ENCODE peak calls at places on chromosomes 13 and 19, in ten cellular contexts. V, X, H, I, Y, A, M, E, Q and F are unnamed samples. For H3K36me3 and H3K4me1, the result is how much of the 10 kb centered on the place peaks cover.

GRCh38 chr19:43078311-43078710 is 4.2 kb downstream of the PSG2 start:
- DNase-seq in Q (no peak), E (no peak), M (no peak), V (no peak), H (no peak), Y (no peak), A (no peak), I (no peak), X (no peak), F (no peak)

GRCh38 chr13:99356216-99357089 is 49.3 kb upstream of the GPR183 start:
- DNase-seq in I (no peak), M (peak), H (no peak), E (no peak), Y (peak), X (no peak), Q (no peak), V (no peak), A (no peak), F (no peak)

GRCh38 chr19:335486-336066 is 9.0 kb downstream of the MIER2 start:
- DNase-seq in H (no peak), Q (no peak), I (no peak), A (no peak), E (no peak), V (no peak), X (no peak), M (no peak), Y (no peak), F (peak)

GRCh38 chr13:79485014-79485441 is 4.1 kb downstream of the NDFIP2 start:
- DNase-seq in I (no peak), E (no peak), X (no peak), M (no peak), Y (peak), A (no peak), H (peak), Q (peak), V (no peak), F (peak)

GRCh38 chr13:77397636-77398035 is 70.7 kb upstream of the MYCBP2 start:
- DNase-seq in H (no peak), A (no peak), E (no peak), Q (no peak), V (no peak), X (no peak), M (no peak), I (no peak), Y (no peak), F (no peak)

GRCh38 chr13:77565635-77566034 is 30.1 kb downstream of the SCEL start:
- DNase-seq in H (peak), A (no peak), Y (no peak), V (no peak), Q (no peak), I (peak), E (no peak), M (no peak), X (no peak), F (no peak)

GRCh38 chr19:50050406-50051223 is 24.8 kb downstream of the ZNF473 start:
- DNase-seq in V (no peak), A (peak), Q (peak), E (peak), I (peak), X (peak), Y (peak), H (no peak), M (peak), F (peak)

GRCh38 chr13:108961542-108962125 is 332.2 kb downstream of the MYO16 start:
- DNase-seq in E (no peak), X (no peak), M (peak), A (peak), I (peak), V (no peak), Y (no peak), Q (no peak), H (peak), F (no peak)

GRCh38 chr13:74289861-74290260 is 155.7 kb upstream of the KLF12 start:
- DNase-seq in X (no peak), I (peak), H (no peak), Y (no peak), M (no peak), V (no peak), E (no peak), A (no peak), Q (no peak), F (no peak)

GRCh38 chr13:113208424-113209335 is at the start of gene PCID2:
- DNase-seq in V (peak), H (peak), X (peak), Q (peak), Y (peak), E (peak), M (peak), I (peak), A (peak), F (peak)

GRCh38 chr13:36420437-36420891 is 11.8 kb upstream of the CCNA1 start:
- DNase-seq in V (no peak), M (peak), I (peak), Y (peak), Q (peak), X (peak), A (peak), H (peak), E (peak), F (no peak)

GRCh38 chr19:58434217-58434616 is 5.7 kb downstream of the ZNF132 start:
- DNase-seq in Y (no peak), M (no peak), Q (no peak), A (no peak), V (no peak), H (no peak), I (no peak), X (no peak), E (no peak), F (no peak)

GRCh38 chr19:33348301-33349010 is 25.1 kb upstream of the CEBPG start:
- DNase-seq in I (peak), M (no peak), A (no peak), E (no peak), Q (no peak), Y (no peak), H (peak), X (no peak), V (no peak), F (no peak)

GRCh38 chr19:40362160-40362559 is 13.7 kb downstream of the PLD3 start:
- DNase-seq in M (no peak), A (no peak), X (no peak), V (no peak), Q (no peak), I (no peak), H (no peak), E (no peak), Y (no peak), F (no peak)

GRCh38 chr19:50044922-50045321 is 19.1 kb downstream of the ZNF473 start:
- DNase-seq in V (no peak), Y (no peak), X (no peak), A (no peak), I (no peak), M (no peak), H (no peak), E (no peak), Q (no peak), F (no peak)

GRCh38 chr19:45152504-45153338 is 8.1 kb downstream of the NKPD1 start:
- DNase-seq in M (no peak), I (peak), H (no peak), Q (peak), X (no peak), V (no peak), E (no peak), A (no peak), Y (peak), F (peak)

GRCh38 chr13:73958657-73959397 is 175.4 kb downstream of the KLF12 start:
- DNase-seq in Q (no peak), H (no peak), A (no peak), I (no peak), E (no peak), X (no peak), M (no peak), V (no peak), Y (no peak), F (no peak)

DNA sequence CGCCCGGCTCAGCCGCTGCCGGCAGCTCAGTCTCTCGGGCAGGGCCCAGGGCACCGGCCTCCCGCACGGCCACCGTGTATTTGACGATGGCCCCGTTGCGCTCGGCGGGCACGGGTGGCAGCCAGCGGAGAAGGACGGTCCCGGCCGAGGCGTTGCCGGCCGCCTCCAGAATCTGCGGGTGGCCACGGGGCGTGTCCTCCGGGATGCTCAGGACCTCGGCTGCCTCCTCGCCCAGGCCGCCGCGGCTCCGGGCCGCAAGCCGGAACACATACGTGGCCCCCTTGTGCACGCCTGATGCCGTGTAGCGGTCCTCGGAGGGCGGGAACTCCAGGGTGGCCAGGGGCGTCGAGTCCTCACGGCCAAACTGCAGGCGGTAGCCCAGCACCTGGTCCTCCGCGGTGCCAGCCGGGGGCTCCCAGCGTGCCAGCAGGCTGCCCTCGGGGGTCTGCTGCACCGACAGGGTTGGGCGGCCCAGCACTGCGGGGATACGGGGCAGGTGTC is 117.7 kb downstream of the PTPRS start:
- DNase-seq in H (no peak), X (no peak), A (no peak), I (no peak), M (no peak), E (no peak), Y (no peak), V (no peak), Q (no peak), F (no peak)
- H3K36me3 ChIP-seq in H (under half), X (under half), A (under half), I (under half), M (under half), E (half or more), Y (under half), V (under half), Q (under half), F (under half)

DNA sequence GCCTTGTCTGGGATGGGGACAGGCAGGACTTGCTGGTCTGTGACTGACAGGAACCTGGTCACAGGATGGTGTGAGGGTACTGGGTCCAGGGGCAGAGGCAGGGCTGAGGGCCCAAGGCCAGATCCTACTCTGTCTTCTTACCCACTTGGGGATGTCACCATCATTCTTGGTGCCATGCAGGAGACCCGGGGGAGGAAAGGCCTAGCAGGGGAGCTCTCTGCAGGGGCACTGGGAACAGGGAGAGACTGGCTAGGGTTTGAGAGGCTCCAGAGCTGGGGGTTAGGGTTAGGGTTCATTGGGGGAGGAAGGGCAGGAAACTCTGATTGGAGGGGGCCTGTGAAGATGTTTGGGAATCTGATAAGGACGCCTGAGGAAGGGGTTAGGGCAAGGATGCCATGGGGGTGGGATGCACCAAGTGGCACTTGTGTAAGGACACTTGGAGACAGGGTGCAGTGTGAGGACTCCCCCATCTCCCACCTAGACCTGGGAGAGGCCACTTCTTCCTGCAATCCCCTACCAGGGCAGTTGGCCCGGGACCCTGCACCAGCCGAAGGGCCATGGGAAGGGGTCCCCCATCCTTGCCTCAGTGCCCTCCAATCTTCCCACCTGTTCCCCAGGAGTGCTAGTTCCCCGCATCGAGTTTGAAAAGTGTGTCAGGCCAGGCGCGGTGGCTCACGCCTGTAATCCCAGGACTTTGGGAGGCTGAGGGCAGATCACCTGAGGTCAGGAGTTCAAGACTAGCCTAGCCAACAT is 6.9 kb downstream of the PRR36 start:
- DNase-seq in Q (no peak), X (no peak), E (no peak), H (no peak), V (no peak), I (no peak), Y (no peak), M (no peak), A (no peak), F (no peak)
- H3K4me1 ChIP-seq in Q (half or more), X (under half), E (half or more), H (half or more), V (under half), I (under half), Y (under half), M (under half), A (under half), F (under half)

DNA sequence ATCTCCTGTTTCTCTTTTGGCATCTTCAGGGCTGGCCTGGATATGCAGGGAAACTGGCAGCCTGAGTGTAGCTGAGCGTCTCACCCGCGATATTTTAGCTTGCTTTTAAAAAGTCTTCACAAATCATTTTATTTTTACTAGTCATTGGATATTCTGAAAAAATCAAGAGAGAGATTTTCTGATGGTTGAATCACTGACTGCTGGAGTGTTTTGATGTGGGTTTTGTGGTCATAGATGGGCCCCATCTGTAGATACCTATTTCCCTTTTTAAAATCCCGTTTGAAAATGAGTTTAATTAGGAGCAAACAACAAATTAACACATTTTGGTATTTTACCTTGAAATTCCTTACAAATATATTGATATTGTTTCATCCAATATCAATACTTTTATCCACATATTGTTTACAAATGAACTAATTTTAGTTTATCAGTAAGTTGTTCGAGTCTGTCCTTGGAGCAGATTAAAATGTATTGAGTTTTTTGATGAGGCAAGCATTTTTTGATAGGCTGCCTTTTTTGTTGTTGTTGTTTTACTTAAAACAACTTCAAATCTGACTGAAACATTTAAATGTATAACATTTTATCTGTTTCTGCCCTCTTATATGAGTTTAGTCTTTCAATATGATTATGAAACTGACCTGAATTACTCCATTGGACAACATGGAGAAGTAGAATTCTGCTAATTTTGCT is 21.5 kb upstream of the OXGR1 start:
- DNase-seq in M (no peak), H (no peak), Y (no peak), X (no peak), A (no peak), Q (no peak), I (no peak), V (no peak), E (no peak), F (no peak)
- TF ChIP-seq EP300 in M (no peak), H (no peak), Y (no peak), X (no peak), A (no peak), Q (no peak), I (no peak), V (no peak), E (no peak), F (no peak)

GRCh38 chr19:16527971-16528521 is 14.2 kb downstream of the CHERP start:
- DNase-seq in X (no peak), Q (peak), Y (no peak), V (no peak), E (no peak), I (peak), M (no peak), H (no peak), A (peak), F (peak)

GRCh38 chr19:16527334-16527935 is 14.8 kb downstream of the CHERP start:
- DNase-seq in I (no peak), Q (no peak), X (no peak), E (no peak), Y (no peak), V (no peak), M (no peak), A (peak), H (no peak), F (peak)

GRCh38 chr19:16525751-16526481 is 16.3 kb downstream of the CHERP start:
- DNase-seq in Y (no peak), V (no peak), H (no peak), I (no peak), M (no peak), E (no peak), X (no peak), A (peak), Q (no peak), F (no peak)

GRCh38 chr19:16522559-16523377 is 19.5 kb downstream of the CHERP start:
- DNase-seq in Y (no peak), A (peak), E (no peak), H (no peak), M (no peak), V (no peak), I (no peak), Q (no peak), X (no peak), F (no peak)

DNA sequence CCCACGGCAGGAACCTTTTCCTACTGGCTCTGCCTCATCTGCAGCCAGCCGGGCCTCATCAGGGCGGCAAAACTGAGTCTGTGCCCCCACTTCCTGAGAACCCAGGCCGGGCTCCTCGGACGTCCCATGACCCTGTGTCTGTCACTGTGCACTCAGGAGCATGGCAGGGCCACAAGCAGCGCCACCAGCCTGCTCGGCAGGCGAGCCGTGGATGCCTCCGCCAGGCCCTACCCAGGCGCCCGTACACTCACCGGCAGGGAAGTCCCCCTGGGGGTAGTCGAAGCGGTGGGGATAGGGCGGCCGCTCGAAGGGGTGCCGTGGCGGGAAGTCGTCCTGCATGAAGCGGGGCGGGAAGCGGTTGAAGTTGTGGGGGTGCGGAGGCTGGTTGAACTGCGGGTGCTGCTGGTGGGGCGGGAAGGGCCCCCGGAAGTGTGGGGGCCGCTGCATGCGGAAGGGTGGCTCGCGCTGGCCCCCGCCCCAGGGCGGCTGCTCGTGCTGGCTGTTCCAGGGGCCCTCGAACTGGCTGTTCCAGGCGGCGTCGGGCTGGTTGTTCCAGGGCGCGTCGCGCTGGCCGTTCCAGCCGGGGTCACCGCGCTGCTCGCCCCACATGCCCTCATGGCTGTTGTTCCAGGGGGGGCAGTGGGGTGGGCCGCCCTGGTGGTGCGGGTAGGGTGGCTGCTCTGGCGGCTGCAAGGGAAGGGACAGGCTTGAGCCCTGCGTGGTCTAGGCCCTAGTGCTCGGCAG is 17.1 kb downstream of the CHERP start:
- DNase-seq in M (no peak), I (no peak), V (no peak), A (peak), H (no peak), X (no peak), Q (no peak), E (no peak), Y (no peak), F (no peak)
- H3K36me3 ChIP-seq in M (half or more), I (under half), V (half or more), A (half or more), H (under half), X (half or more), Q (half or more), E (half or more), Y (half or more), F (half or more)